ENCODE peak calls at places on chromosomes 7 and 10, in ten cellular contexts. J, X, G, E, S, R, A, Z, I and Q are unnamed samples.

GRCh38 chr10:133079836-133080682 is 7.7 kb upstream of the ADGRA1 start:
- DNase-seq in X (no peak), G (no peak), I (no peak), A (no peak), E (no peak), R (no peak), J (no peak), S (no peak), Z (no peak), Q (no peak)

GRCh38 chr7:105982388-105982787 is 19.3 kb downstream of the CDHR3 start:
- DNase-seq in X (no peak), I (no peak), A (no peak), R (no peak), J (no peak), Z (no peak), E (no peak), S (no peak), G (no peak), Q (no peak)

GRCh38 chr10:72242675-72243074 is 26.6 kb upstream of the ASCC1 start:
- DNase-seq in G (no peak), A (peak; percentile 72), I (no peak), E (no peak), Z (no peak), S (peak; percentile 73), X (peak; percentile 93), J (no peak), R (peak; percentile 78), Q (peak; percentile 69)

GRCh38 chr7:98205162-98205845 is 5.9 kb upstream of the BHLHA15 start:
- DNase-seq in E (no peak), X (no peak), A (no peak), S (no peak), G (no peak), I (no peak), Z (no peak), J (no peak), R (no peak), Q (no peak)

GRCh38 chr10:26486304-26486703 is 48.2 kb downstream of the APBB1IP start:
- DNase-seq in A (peak; percentile 98), I (peak; percentile 24), E (no peak), G (no peak), R (no peak), S (no peak), Z (peak; percentile 32), X (no peak), J (no peak), Q (no peak)

GRCh38 chr7:50204576-50204975 is 99.9 kb upstream of the IKZF1 start:
- DNase-seq in S (no peak), X (no peak), J (no peak), G (no peak), I (no peak), R (no peak), Z (no peak), E (no peak), A (no peak), Q (no peak)

GRCh38 chr10:7248148-7248547 is 162.7 kb downstream of the SFMBT2 start:
- DNase-seq in S (no peak), J (no peak), I (no peak), A (no peak), R (no peak), G (no peak), X (no peak), E (no peak), Z (no peak), Q (no peak)

GRCh38 chr7:79091661-79092060 is 361.8 kb downstream of the MAGI2 start:
- DNase-seq in J (no peak), A (peak; percentile 27), R (no peak), S (no peak), X (no peak), G (no peak), E (no peak), I (no peak), Z (peak; percentile 34), Q (no peak)

GRCh38 chr7:109044691-109045090 is 475.0 kb downstream of the DNAJB9 start:
- DNase-seq in X (no peak), J (no peak), S (no peak), R (no peak), G (no peak), I (no peak), E (no peak), A (no peak), Z (no peak), Q (no peak)

GRCh38 chr10:77179015-77179695 is 458.5 kb downstream of the KCNMA1 start:
- DNase-seq in X (peak; percentile 85), A (peak; percentile 93), I (peak; percentile 29), Z (peak; percentile 94), J (no peak), S (peak; percentile 62), G (no peak), R (peak; percentile 19), E (no peak), Q (no peak)

GRCh38 chr10:118626953-118627352 is 31.5 kb upstream of the PRLHR start:
- DNase-seq in E (no peak), J (no peak), G (no peak), R (no peak), X (no peak), A (no peak), S (no peak), I (no peak), Z (no peak), Q (no peak)
- H3K4me1 ChIP-seq in E (no peaks in the 10 kb centered on the region), J (peaks cover 4% of the 10 kb centered on the region), G (no peaks in the 10 kb centered on the region), R (peaks cover 4% of the 10 kb centered on the region), X (no peaks in the 10 kb centered on the region), A (no peaks in the 10 kb centered on the region), S (peaks cover 27% of the 10 kb centered on the region), I (no peaks in the 10 kb centered on the region), Z (no peaks in the 10 kb centered on the region), Q (no peaks in the 10 kb centered on the region)

GRCh38 chr10:30749368-30749767 is 119.8 kb upstream of the LYZL2 start:
- DNase-seq in E (no peak), R (no peak), S (no peak), A (no peak), X (no peak), G (no peak), Z (no peak), J (no peak), I (no peak), Q (no peak)

GRCh38 chr10:30748152-30748845 is 118.7 kb upstream of the LYZL2 start:
- DNase-seq in Z (no peak), I (no peak), R (no peak), S (no peak), J (no peak), X (no peak), A (no peak), G (no peak), E (no peak), Q (no peak)

GRCh38 chr10:30752481-30752881 is 122.9 kb upstream of the LYZL2 start:
- DNase-seq in A (no peak), I (no peak), Z (no peak), S (no peak), X (no peak), R (no peak), E (no peak), J (no peak), G (no peak), Q (no peak)

GRCh38 chr10:30750971-30751677 is 121.6 kb upstream of the LYZL2 start:
- DNase-seq in A (no peak), Z (no peak), J (no peak), G (no peak), R (no peak), I (no peak), X (no peak), S (no peak), E (no peak), Q (no peak)

DNA sequence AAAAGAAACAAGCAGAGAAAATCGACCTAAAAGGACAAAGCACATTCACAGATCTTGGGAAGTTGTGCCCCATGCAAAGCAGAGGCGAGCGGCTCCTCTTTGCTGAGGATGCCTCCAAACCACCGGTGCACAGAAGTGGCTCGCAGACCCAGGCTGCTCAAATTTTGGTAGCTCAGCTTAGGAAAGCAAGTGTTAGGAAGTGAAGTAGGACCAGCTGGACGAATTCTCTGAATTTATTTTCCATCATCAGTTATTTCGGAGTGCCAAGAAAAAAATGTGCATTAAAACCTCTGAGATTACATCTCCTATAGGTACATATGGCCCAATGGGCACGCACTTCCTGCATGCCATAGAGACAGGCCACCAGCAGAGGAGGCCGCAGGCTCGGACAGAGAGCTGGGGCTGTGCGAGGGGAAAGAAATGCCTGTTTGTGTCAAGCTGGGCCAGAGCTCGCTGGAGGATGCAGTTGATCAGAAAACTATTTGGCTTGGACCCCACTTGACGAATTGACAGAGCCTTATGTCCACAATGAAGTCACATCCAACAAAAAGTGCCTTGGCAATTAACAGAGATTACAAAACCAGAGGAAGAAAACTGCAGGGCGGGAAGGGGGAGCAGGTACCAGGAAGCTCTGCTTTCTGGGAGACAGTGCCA is 122.3 kb upstream of the LYZL2 start:
- DNase-seq in I (peak; percentile 77), S (peak; percentile 78), G (peak; percentile 56), Z (peak; percentile 75), X (peak; percentile 86), R (peak; percentile 78), A (peak; percentile 52), J (no peak), E (no peak), Q (peak; percentile 80)
- TF ChIP-seq CTCF in I (peak; percentile 95), S (peak; percentile 30), G (peak; percentile 65), Z (peak; percentile 98), X (peak; percentile 23), R (peak; percentile 94), A (peak; percentile 95), J (peak; percentile 91), E (peak; percentile 41), Q (peak; percentile 97)

DNA sequence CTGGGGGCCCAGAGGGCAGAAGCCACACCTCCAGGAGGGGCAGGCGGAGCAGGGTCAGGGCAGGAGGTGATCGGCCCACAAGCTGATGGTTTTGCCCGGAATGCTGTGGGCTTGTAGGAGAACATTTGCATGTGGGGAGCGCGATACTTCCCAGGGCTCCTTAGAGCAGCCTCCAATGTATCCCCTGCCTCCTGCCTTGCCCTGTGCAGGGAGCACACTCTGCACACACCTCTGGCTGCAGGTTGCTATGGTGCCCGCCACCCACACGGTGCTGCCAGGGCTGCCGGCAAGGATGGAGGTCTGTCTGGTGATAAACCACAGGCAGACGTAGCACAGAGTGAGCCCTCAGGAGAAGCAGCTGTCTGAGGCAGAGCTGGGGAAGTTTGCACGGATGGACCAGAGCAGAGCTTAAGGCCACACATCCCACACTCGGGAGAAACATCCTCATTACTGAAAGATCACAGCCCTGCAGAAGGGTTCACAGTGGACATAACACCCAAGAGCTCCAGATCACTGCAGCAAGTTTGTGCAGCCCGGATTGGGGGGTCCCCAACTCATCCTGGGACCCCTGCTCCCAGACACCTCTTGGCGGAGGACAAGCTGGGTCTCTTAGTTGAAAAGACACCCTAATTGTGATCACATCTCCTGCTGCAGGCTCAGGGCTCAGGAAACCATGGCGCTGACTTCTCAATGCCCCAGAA is 41.8 kb downstream of the VIPR2 start:
- DNase-seq in J (no peak), X (peak; percentile 54), Z (no peak), G (no peak), I (no peak), S (peak; percentile 10), A (no peak), R (peak; percentile 5), E (no peak), Q (peak; percentile 7)
- H3K4me1 ChIP-seq in J (no peaks in the 10 kb centered on the region), X (no peaks in the 10 kb centered on the region), Z (no peaks in the 10 kb centered on the region), G (no peaks in the 10 kb centered on the region), I (peaks cover 8% of the 10 kb centered on the region), S (peaks cover 16% of the 10 kb centered on the region), A (no peaks in the 10 kb centered on the region), R (peaks cover 28% of the 10 kb centered on the region), E (no peaks in the 10 kb centered on the region), Q (peaks cover 16% of the 10 kb centered on the region)

GRCh38 chr7:127632276-127632910 is 14.5 kb upstream of the PAX4 start:
- DNase-seq in E (no peak), G (no peak), X (no peak), J (no peak), A (peak; percentile 89), R (no peak), S (no peak), I (no peak), Z (peak; percentile 93), Q (no peak)

GRCh38 chr7:127629268-127629854 is 11.4 kb upstream of the PAX4 start:
- DNase-seq in R (no peak), A (no peak), S (no peak), J (peak; percentile 70), E (no peak), G (peak; percentile 28), I (peak; percentile 53), Z (no peak), X (no peak), Q (no peak)

GRCh38 chr7:127628445-127628844 is 10.5 kb upstream of the PAX4 start:
- DNase-seq in I (no peak), S (no peak), R (no peak), A (no peak), X (no peak), G (no peak), Z (no peak), J (no peak), E (no peak), Q (no peak)
- TF ChIP-seq CTCF in I (no peak), S (no peak), R (no peak), A (no peak), X (no peak), G (no peak), Z (no peak), J (no peak), E (no peak), Q (no peak)